ENCODE peak calls at places on chromosomes 7 and 10, in ten cellular contexts. X is NCI-H1105; B is left cardiac atrium; U is nucleus accumbens; F is AG04450; J is NT2/D1; K is T-helper 9 cell; G is lower lobe of right lung; V is effector CD4-positive, alpha-beta T cell; W is iPS-NIHi11. L is an unnamed sample.
A peak's percentile ranks its signal among the peaks of the same experiment; 100 is the strongest.

GRCh38 chr7:27430115-27430514 is 187.5 kb downstream of the EVX1 start:
- DNase-seq in V (no peak), W (no peak), U (no peak), K (no peak), J (no peak), F (no peak), B (no peak), X (no peak), G (no peak), L (no peak)

GRCh38 chr10:56537984-56538383 is 176.9 kb upstream of the ZWINT start:
- DNase-seq in G (no peak), U (no peak), X (no peak), J (peak; percentile 8), W (peak; percentile 20), F (no peak), V (no peak), K (no peak), B (no peak), L (no peak)

GRCh38 chr10:70779685-70780369 is 5.3 kb downstream of the TBATA start:
- DNase-seq in X (no peak), W (no peak), V (no peak), K (no peak), F (no peak), J (no peak), B (no peak), G (peak; percentile 55), U (no peak), L (no peak)

GRCh38 chr10:4633776-4634175 is 192.2 kb upstream of the AKR1E2 start:
- DNase-seq in B (no peak), W (no peak), J (no peak), G (no peak), K (no peak), V (no peak), U (no peak), X (no peak), F (no peak), L (no peak)

GRCh38 chr10:73768881-73769280 is 13.0 kb upstream of the CHCHD1 start:
- DNase-seq in V (peak; percentile 59), U (no peak), G (no peak), B (no peak), J (no peak), F (no peak), K (peak; percentile 54), X (no peak), W (peak; percentile 54), L (no peak)

GRCh38 chr10:93757766-93758509 is at the start of gene LGI1:
- DNase-seq in B (no peak), X (no peak), F (no peak), W (no peak), G (no peak), V (no peak), J (no peak), K (no peak), U (no peak), L (no peak)

GRCh38 chr10:6465437-6465836 is 114.6 kb downstream of the PRKCQ start:
- DNase-seq in B (no peak), J (no peak), X (no peak), K (no peak), G (no peak), V (no peak), W (no peak), U (no peak), F (no peak), L (no peak)

GRCh38 chr7:101390901-101391301 is 28.2 kb downstream of the COL26A1 start:
- DNase-seq in V (no peak), J (no peak), K (no peak), B (no peak), G (no peak), W (peak; percentile 76), U (no peak), F (no peak), X (no peak), L (peak; percentile 82)

GRCh38 chr7:116500071-116500853 is 724 bp downstream of the CAV2 start:
- DNase-seq in V (no peak), G (peak; percentile 61), W (peak; percentile 36), X (no peak), B (peak; percentile 45), K (no peak), U (no peak), J (no peak), F (no peak), L (peak; percentile 52)

GRCh38 chr10:110802551-110803238 is 69.0 kb upstream of the PDCD4 start:
- DNase-seq in W (no peak), U (peak; percentile 18), K (peak; percentile 35), V (peak; percentile 26), F (peak; percentile 71), G (peak; percentile 79), X (peak; percentile 60), B (peak; percentile 83), J (no peak), L (peak; percentile 92)

L was measured in right lobe of liver.